ENCODE peak calls at places on chromosomes 16 and 17, in five cellular contexts. One of them, this sample, is unnamed.

GRCh38 chr17:5122586-5123342 is 6.9 kb downstream of the USP6 start:
- DNase-seq in ovary: peak; percentile 37
- DNase-seq in right lobe of liver: no peak
- DNase-seq in HepG2: no peak
- DNase-seq in body of pancreas: peak; percentile 12
- DNase-seq in this sample: no peak

GRCh38 chr17:32240745-32241144 is 24.9 kb upstream of the RHBDL3 start:
- DNase-seq in HepG2: no peak
- DNase-seq in body of pancreas: no peak
- DNase-seq in right lobe of liver: no peak
- DNase-seq in ovary: no peak
- DNase-seq in this sample: peak; percentile 59

GRCh38 chr17:64786337-64786736 is 124.2 kb upstream of the SMURF2 start:
- DNase-seq in HepG2: no peak
- DNase-seq in right lobe of liver: no peak
- DNase-seq in body of pancreas: no peak
- DNase-seq in ovary: no peak
- DNase-seq in this sample: no peak

GRCh38 chr17:59372138-59372751 is 40.8 kb downstream of the YPEL2 start:
- DNase-seq in right lobe of liver: no peak
- DNase-seq in HepG2: no peak
- DNase-seq in ovary: no peak
- DNase-seq in body of pancreas: peak; percentile 71
- DNase-seq in this sample: peak; percentile 87

GRCh38 chr17:19339341-19339815 is 23.1 kb downstream of the B9D1 start:
- DNase-seq in body of pancreas: no peak
- DNase-seq in ovary: no peak
- DNase-seq in HepG2: no peak
- DNase-seq in right lobe of liver: no peak
- DNase-seq in this sample: no peak

GRCh38 chr17:75516619-75517276 is 420 bp downstream of the TSEN54 start:
- DNase-seq in HepG2: no peak
- DNase-seq in body of pancreas: peak; percentile 23
- DNase-seq in right lobe of liver: peak; percentile 60
- DNase-seq in ovary: peak; percentile 58
- DNase-seq in this sample: no peak

GRCh38 chr17:50266384-50267073 is 7.7 kb upstream of the TMEM92 start:
- DNase-seq in HepG2: peak; percentile 53
- DNase-seq in right lobe of liver: peak; percentile 42
- DNase-seq in ovary: peak; percentile 82
- DNase-seq in body of pancreas: peak; percentile 47
- DNase-seq in this sample: peak; percentile 69

GRCh38 chr16:53992057-53992378 is 288.1 kb downstream of the FTO start:
- DNase-seq in right lobe of liver: no peak
- DNase-seq in ovary: no peak
- DNase-seq in body of pancreas: no peak
- DNase-seq in HepG2: no peak
- DNase-seq in this sample: no peak

GRCh38 chr17:62740066-62740465 is 68.0 kb downstream of the MARCHF10 start:
- DNase-seq in ovary: no peak
- DNase-seq in HepG2: no peak
- DNase-seq in body of pancreas: no peak
- DNase-seq in right lobe of liver: no peak
- DNase-seq in this sample: no peak

GRCh38 chr16:4416200-4417032 is at the start of gene CORO7:
- DNase-seq in body of pancreas: peak; percentile 96
- DNase-seq in HepG2: peak; percentile 80
- DNase-seq in right lobe of liver: peak; percentile 99
- DNase-seq in ovary: peak; percentile 95
- DNase-seq in this sample: peak; percentile 49

GRCh38 chr16:9003322-9003721 is 39.6 kb upstream of the USP7 start:
- DNase-seq in body of pancreas: peak; percentile 5
- DNase-seq in ovary: no peak
- DNase-seq in right lobe of liver: no peak
- DNase-seq in HepG2: no peak
- DNase-seq in this sample: peak; percentile 92

GRCh38 chr17:17051791-17052461 is 9.7 kb downstream of the MPRIP start:
- DNase-seq in body of pancreas: peak; percentile 46
- DNase-seq in ovary: no peak
- DNase-seq in HepG2: peak; percentile 63
- DNase-seq in right lobe of liver: no peak
- DNase-seq in this sample: no peak

GRCh38 chr17:72699566-72699965 is 392.9 kb downstream of the SLC39A11 start:
- DNase-seq in body of pancreas: no peak
- DNase-seq in ovary: no peak
- DNase-seq in HepG2: no peak
- DNase-seq in right lobe of liver: no peak
- DNase-seq in this sample: no peak

GRCh38 chr17:10251212-10251948 is 53.0 kb upstream of the GAS7 start:
- DNase-seq in body of pancreas: no peak
- DNase-seq in ovary: no peak
- DNase-seq in HepG2: no peak
- DNase-seq in right lobe of liver: no peak
- DNase-seq in this sample: peak; percentile 4

GRCh38 chr17:81831563-81831956 is 1.5 kb downstream of the MCRIP1 start:
- DNase-seq in right lobe of liver: no peak
- DNase-seq in body of pancreas: no peak
- DNase-seq in HepG2: no peak
- DNase-seq in ovary: no peak
- DNase-seq in this sample: no peak

GRCh38 chr17:34382586-34383224 is 19.7 kb upstream of the CCL1 start:
- DNase-seq in ovary: no peak
- DNase-seq in right lobe of liver: no peak
- DNase-seq in body of pancreas: no peak
- DNase-seq in HepG2: no peak
- DNase-seq in this sample: no peak

GRCh38 chr17:28216528-28216927 is 102.5 kb upstream of the TMEM97 start:
- DNase-seq in right lobe of liver: no peak
- DNase-seq in body of pancreas: no peak
- DNase-seq in ovary: no peak
- DNase-seq in HepG2: no peak
- DNase-seq in this sample: no peak

GRCh38 chr17:1762906-1763829 is 1.3 kb downstream of the SERPINF1 start:
- DNase-seq in HepG2: peak; percentile 99
- DNase-seq in ovary: peak; percentile 77
- DNase-seq in right lobe of liver: peak; percentile 86
- DNase-seq in body of pancreas: peak; percentile 45
- DNase-seq in this sample: no peak

GRCh38 chr17:55588858-55589257 is 77.6 kb upstream of the SMIM36 start:
- DNase-seq in right lobe of liver: no peak
- DNase-seq in ovary: no peak
- DNase-seq in HepG2: no peak
- DNase-seq in body of pancreas: no peak
- DNase-seq in this sample: no peak

GRCh38 chr16:53876811-53877210 is 172.9 kb downstream of the FTO start:
- DNase-seq in ovary: no peak
- DNase-seq in HepG2: no peak
- DNase-seq in right lobe of liver: no peak
- DNase-seq in body of pancreas: no peak
- DNase-seq in this sample: no peak

GRCh38 chr17:7064248-7064647 is 15.8 kb downstream of the CLEC10A start:
- DNase-seq in body of pancreas: no peak
- DNase-seq in ovary: no peak
- DNase-seq in HepG2: no peak
- DNase-seq in right lobe of liver: no peak
- DNase-seq in this sample: no peak

GRCh38 chr16:4514606-4515005 is 24.0 kb downstream of the CDIP1 start:
- DNase-seq in ovary: no peak
- DNase-seq in right lobe of liver: no peak
- DNase-seq in HepG2: no peak
- DNase-seq in body of pancreas: no peak
- DNase-seq in this sample: no peak

GRCh38 chr17:76265624-76266243 is 586 bp downstream of the UBALD2 start:
- DNase-seq in right lobe of liver: peak; percentile 70
- DNase-seq in body of pancreas: peak; percentile 77
- DNase-seq in ovary: peak; percentile 73
- DNase-seq in HepG2: no peak
- DNase-seq in this sample: no peak

GRCh38 chr16:31367875-31368274 is 12.9 kb downstream of the ITGAX start:
- DNase-seq in right lobe of liver: no peak
- DNase-seq in ovary: no peak
- DNase-seq in HepG2: no peak
- DNase-seq in body of pancreas: peak; percentile 38
- DNase-seq in this sample: no peak

GRCh38 chr16:65572156-65572555 is 450.3 kb upstream of the CDH11 start:
- DNase-seq in ovary: no peak
- DNase-seq in right lobe of liver: no peak
- DNase-seq in HepG2: no peak
- DNase-seq in body of pancreas: no peak
- DNase-seq in this sample: no peak

GRCh38 chr17:19448341-19449268 is 37.6 kb downstream of the RNF112 start:
- DNase-seq in HepG2: peak; percentile 19
- DNase-seq in right lobe of liver: no peak
- DNase-seq in ovary: no peak
- DNase-seq in body of pancreas: peak; percentile 55
- DNase-seq in this sample: no peak

GRCh38 chr17:38693700-38694329 is 11.3 kb upstream of the MLLT6 start:
- DNase-seq in ovary: peak; percentile 99
- DNase-seq in body of pancreas: peak; percentile 72
- DNase-seq in right lobe of liver: peak; percentile 83
- DNase-seq in HepG2: peak; percentile 48
- DNase-seq in this sample: peak; percentile 82
- TF ChIP-seq CTCF in ovary: peak; percentile 5
- TF ChIP-seq CTCF in body of pancreas: no peak
- TF ChIP-seq CTCF in right lobe of liver: no peak
- TF ChIP-seq CTCF in HepG2: peak; percentile 25
- TF ChIP-seq CTCF in this sample: no peak

GRCh38 chr16:21197621-21198020 is 13.8 kb downstream of the ZP2 start:
- DNase-seq in HepG2: no peak
- DNase-seq in ovary: no peak
- DNase-seq in body of pancreas: no peak
- DNase-seq in right lobe of liver: no peak
- DNase-seq in this sample: no peak

GRCh38 chr16:21199607-21200218 is 11.7 kb downstream of the ZP2 start:
- DNase-seq in body of pancreas: no peak
- DNase-seq in HepG2: no peak
- DNase-seq in right lobe of liver: no peak
- DNase-seq in ovary: no peak
- DNase-seq in this sample: no peak

GRCh38 chr16:21194771-21195301 is 16.5 kb downstream of the ZP2 start:
- DNase-seq in right lobe of liver: no peak
- DNase-seq in ovary: no peak
- DNase-seq in HepG2: no peak
- DNase-seq in body of pancreas: no peak
- DNase-seq in this sample: no peak

GRCh38 chr16:21197115-21197514 is 14.3 kb downstream of the ZP2 start:
- DNase-seq in body of pancreas: no peak
- DNase-seq in ovary: no peak
- DNase-seq in HepG2: no peak
- DNase-seq in right lobe of liver: no peak
- DNase-seq in this sample: no peak
- H3K4me3 ChIP-seq in body of pancreas: no peak overlapping the region
- H3K4me3 ChIP-seq in ovary: no peak overlapping the region
- H3K4me3 ChIP-seq in HepG2: no peak overlapping the region
- H3K4me3 ChIP-seq in right lobe of liver: no peak overlapping the region
- H3K4me3 ChIP-seq in this sample: no peak overlapping the region

DNA sequence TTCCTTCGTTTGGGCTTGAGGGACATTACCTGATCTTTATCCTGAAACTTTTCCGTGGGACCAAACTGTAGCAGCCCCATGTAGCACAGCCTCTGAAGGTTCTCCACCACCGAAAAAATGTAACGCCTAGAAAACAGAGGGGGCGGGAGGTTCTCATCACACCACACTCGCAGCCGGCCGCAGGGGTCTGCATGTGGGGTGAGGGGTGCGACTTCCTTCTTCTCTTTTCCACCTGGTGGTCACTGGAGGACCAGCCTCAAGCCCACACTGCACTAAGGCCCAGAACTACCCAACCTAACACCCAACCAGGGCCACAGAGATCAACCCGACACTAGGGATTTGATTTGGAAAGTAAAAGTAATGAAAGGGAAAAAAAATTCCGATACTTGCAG is 57.1 kb downstream of the GTF3C1 start:
- DNase-seq in ovary: no peak
- DNase-seq in body of pancreas: no peak
- DNase-seq in HepG2: no peak
- DNase-seq in right lobe of liver: no peak
- DNase-seq in this sample: no peak
- TF ChIP-seq CTCF in ovary: no peak
- TF ChIP-seq CTCF in body of pancreas: no peak
- TF ChIP-seq CTCF in HepG2: no peak
- TF ChIP-seq CTCF in right lobe of liver: no peak
- TF ChIP-seq CTCF in this sample: no peak

DNA sequence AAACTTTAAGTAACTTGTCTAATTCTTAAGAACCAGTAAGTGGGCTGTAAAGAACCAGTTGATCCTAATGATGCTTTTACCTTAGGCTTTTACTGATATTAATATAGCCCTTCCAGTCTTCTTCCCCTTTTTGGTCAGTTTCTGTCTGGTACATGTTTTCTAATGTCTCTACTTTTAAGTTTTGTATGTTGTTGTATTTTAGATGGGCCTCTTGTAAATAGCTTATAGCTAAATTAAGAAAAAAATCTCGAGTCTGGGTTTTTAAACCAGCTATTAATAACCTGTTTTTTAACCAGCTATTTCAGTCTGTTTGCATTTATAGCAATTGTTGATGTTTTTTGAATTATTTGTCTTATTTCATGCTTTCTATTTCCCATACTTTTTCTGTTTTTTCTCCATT is 79.0 kb downstream of the PITPNC1 start:
- DNase-seq in ovary: no peak
- DNase-seq in HepG2: no peak
- DNase-seq in body of pancreas: no peak
- DNase-seq in right lobe of liver: no peak
- DNase-seq in this sample: no peak
- H3K4me3 ChIP-seq in ovary: no peak overlapping the region
- H3K4me3 ChIP-seq in HepG2: no peak overlapping the region
- H3K4me3 ChIP-seq in body of pancreas: no peak overlapping the region
- H3K4me3 ChIP-seq in right lobe of liver: no peak overlapping the region
- H3K4me3 ChIP-seq in this sample: no peak overlapping the region

DNA sequence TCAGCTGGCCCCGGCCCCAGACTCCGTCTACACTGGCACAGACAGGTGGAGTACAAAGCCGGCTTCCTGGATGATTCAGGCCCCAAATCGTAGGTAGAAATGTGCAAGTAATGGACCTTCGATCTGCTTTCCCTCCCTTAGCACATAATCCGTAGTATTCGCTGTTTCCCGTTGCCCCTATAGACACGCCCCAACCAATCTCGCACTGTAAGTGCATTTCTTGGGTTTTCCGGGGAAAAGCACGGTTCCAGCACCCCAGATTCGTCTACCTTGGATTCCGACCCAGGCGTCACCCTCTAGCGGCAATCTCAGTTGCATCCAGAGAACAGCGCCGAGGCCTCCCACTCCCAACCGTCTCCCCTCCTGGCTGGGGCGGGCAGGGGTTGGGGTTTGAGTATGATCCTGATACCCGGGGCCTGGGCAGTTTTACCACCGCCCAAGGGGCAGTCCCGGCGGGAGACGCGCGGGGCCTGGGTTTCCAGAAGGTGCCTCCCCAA is 12.1 kb upstream of the FOXF1 start:
- DNase-seq in HepG2: no peak
- DNase-seq in right lobe of liver: no peak
- DNase-seq in body of pancreas: no peak
- DNase-seq in ovary: no peak
- DNase-seq in this sample: no peak
- TF ChIP-seq CTCF in HepG2: no peak
- TF ChIP-seq CTCF in right lobe of liver: no peak
- TF ChIP-seq CTCF in body of pancreas: no peak
- TF ChIP-seq CTCF in ovary: no peak
- TF ChIP-seq CTCF in this sample: no peak